ENCODE peak calls at places on chromosomes 16 and 17, in six cellular contexts. F is stimulated activated CD4-positive, alpha-beta T cell treated with anti-CD3 and anti-CD28 coated beads, Interleukin-15, amount 100 ng/mL, for 1 hour; L is NCI-H1930; B is heart right ventricle; M is NCI-H1417; A is iPS DF 19.7. T is an unnamed sample.

GRCh38 chr17:81484195-81484979 is 28.2 kb downstream of the ACTG1 start:
- DNase-seq in F (peak), L (peak), B (peak), M (peak), A (peak), T (peak)

GRCh38 chr17:82194765-82195164 is 17.9 kb downstream of the CCDC57 start:
- DNase-seq in F (no peak), L (no peak), B (no peak), M (no peak), A (no peak), T (no peak)

GRCh38 chr17:1108560-1108809 is 71.3 kb downstream of the ABR start:
- DNase-seq in F (no peak), L (no peak), B (no peak), M (peak), A (no peak), T (no peak)

GRCh38 chr17:2405247-2405926 is 4.5 kb upstream of the MNT start:
- DNase-seq in F (no peak), L (no peak), B (no peak), M (no peak), A (no peak), T (peak)

GRCh38 chr17:49132699-49133364 is at the start of gene B4GALNT2:
- DNase-seq in F (no peak), L (no peak), B (no peak), M (no peak), A (no peak), T (no peak)

GRCh38 chr17:77535892-77536291 is 395.1 kb downstream of the SEC14L1 start:
- DNase-seq in F (no peak), L (no peak), B (no peak), M (no peak), A (no peak), T (no peak)

GRCh38 chr16:23950291-23950894 is 114.6 kb downstream of the PRKCB start:
- DNase-seq in F (no peak), L (no peak), B (no peak), M (no peak), A (no peak), T (no peak)

GRCh38 chr17:49069585-49070273 is 62.8 kb upstream of the B4GALNT2 start:
- DNase-seq in F (no peak), L (no peak), B (no peak), M (no peak), A (no peak), T (no peak)

GRCh38 chr17:82876149-82876548 is 36.3 kb upstream of the ZNF750 start:
- DNase-seq in F (no peak), L (no peak), B (no peak), M (no peak), A (no peak), T (no peak)

GRCh38 chr17:40341808-40342574 is 22.5 kb downstream of the GJD3 start:
- DNase-seq in F (no peak), L (peak), B (peak), M (peak), A (no peak), T (no peak)

GRCh38 chr17:75459590-75460267 is 3.3 kb downstream of the TMEM94 start:
- DNase-seq in F (no peak), L (no peak), B (no peak), M (no peak), A (no peak), T (no peak)

GRCh38 chr17:57109393-57110151 is 24.5 kb downstream of the AKAP1 start:
- DNase-seq in F (no peak), L (no peak), B (peak), M (no peak), A (peak), T (no peak)

GRCh38 chr17:5092139-5093010 is 14.1 kb downstream of the ZFP3 start:
- DNase-seq in F (no peak), L (no peak), B (no peak), M (no peak), A (no peak), T (no peak)

GRCh38 chr17:69516911-69517310 is 102.4 kb downstream of the MAP2K6 start:
- DNase-seq in F (no peak), L (no peak), B (no peak), M (no peak), A (no peak), T (no peak)

GRCh38 chr17:42683407-42684031 is 1.2 kb downstream of the CNTNAP1 start:
- DNase-seq in F (no peak), L (no peak), B (no peak), M (no peak), A (no peak), T (no peak)

GRCh38 chr17:52025231-52025630 is 133.3 kb downstream of the CA10 start:
- DNase-seq in F (no peak), L (no peak), B (no peak), M (no peak), A (no peak), T (no peak)

GRCh38 chr17:2094891-2095535 is 40.1 kb downstream of the HIC1 start:
- DNase-seq in F (no peak), L (no peak), B (peak), M (no peak), A (no peak), T (peak)

GRCh38 chr16:3259097-3259496 is 2.7 kb upstream of the MEFV start:
- DNase-seq in F (no peak), L (no peak), B (peak), M (no peak), A (no peak), T (no peak)

GRCh38 chr16:19136549-19137196 is 22.9 kb downstream of the ITPRIPL2 start:
- DNase-seq in F (no peak), L (no peak), B (no peak), M (peak), A (no peak), T (no peak)

GRCh38 chr17:17921192-17922082 is 50.8 kb downstream of the TOM1L2 start:
- DNase-seq in F (no peak), L (no peak), B (peak), M (no peak), A (peak), T (peak)

GRCh38 chr16:24668481-24669001 is 60.9 kb upstream of the TNRC6A start:
- DNase-seq in F (no peak), L (no peak), B (peak), M (no peak), A (no peak), T (no peak)

GRCh38 chr16:68361485-68361884 is 50.7 kb downstream of the PRMT7 start:
- DNase-seq in F (no peak), L (no peak), B (no peak), M (no peak), A (no peak), T (no peak)

GRCh38 chr17:8859029-8859803 is 8.3 kb downstream of the PIK3R6 start:
- DNase-seq in F (no peak), L (no peak), B (no peak), M (no peak), A (no peak), T (no peak)

GRCh38 chr17:65576939-65577338 is 15.5 kb upstream of the AXIN2 start:
- DNase-seq in F (no peak), L (no peak), B (no peak), M (no peak), A (no peak), T (no peak)

GRCh38 chr17:18139949-18140348 is 31.4 kb downstream of the MYO15A start:
- DNase-seq in F (no peak), L (peak), B (no peak), M (no peak), A (no peak), T (peak)

GRCh38 chr17:17849863-17850373 is 13.1 kb upstream of the SREBF1 start:
- DNase-seq in F (peak), L (no peak), B (peak), M (peak), A (no peak), T (no peak)

GRCh38 chr17:83174859-83175550 is 95.6 kb downstream of the METRNL start:
- DNase-seq in F (no peak), L (no peak), B (no peak), M (no peak), A (no peak), T (no peak)

GRCh38 chr17:81448442-81448841 is 53.2 kb downstream of the BAHCC1 start:
- DNase-seq in F (no peak), L (no peak), B (no peak), M (no peak), A (no peak), T (no peak)

GRCh38 chr17:64051153-64051552 is 30.7 kb upstream of the ICAM2 start:
- DNase-seq in F (no peak), L (no peak), B (no peak), M (no peak), A (no peak), T (no peak)

GRCh38 chr16:29007865-29008593 is 23.2 kb downstream of the LAT start:
- DNase-seq in F (peak), L (no peak), B (no peak), M (no peak), A (no peak), T (peak)